ENCODE peak calls at places on chromosomes 13 and 19, in five cellular contexts. S is astrocyte, G is IMR-90, E is OCI-LY7, I is HCT116. M is an unnamed sample. For H4K20me1, the result is how much of the 10 kb centered on the place peaks cover.

GRCh38 chr19:31144471-31144870 is 204.8 kb downstream of the TSHZ3 start:
- DNase-seq in S (no peak), E (no peak), G (no peak), I (no peak), M (no peak)

GRCh38 chr19:58097783-58098681 is at the start of gene ZSCAN18:
- DNase-seq in G (peak), E (no peak), I (no peak), S (peak), M (peak)

GRCh38 chr19:41792513-41793413 is 3.6 kb upstream of the CEACAM3 start:
- DNase-seq in S (peak), G (peak), E (peak), I (peak), M (no peak)

GRCh38 chr19:3733549-3734309 is 25.5 kb downstream of the TJP3 start:
- DNase-seq in E (no peak), S (no peak), G (no peak), I (no peak), M (no peak)

GRCh38 chr19:6680141-6680540 is 10.2 kb upstream of the TNFSF14 start:
- DNase-seq in S (no peak), E (no peak), I (no peak), G (no peak), M (no peak)

GRCh38 chr13:41668130-41668757 is 210.9 kb downstream of the RGCC start:
- DNase-seq in E (peak), S (peak), I (peak), G (peak), M (peak)

GRCh38 chr13:45040173-45040572 is 50.8 kb downstream of the GPALPP1 start:
- DNase-seq in S (no peak), E (no peak), I (no peak), G (no peak), M (no peak)

GRCh38 chr19:47374876-47375693 is 26.0 kb downstream of the DHX34 start:
- DNase-seq in G (no peak), I (no peak), E (no peak), S (no peak), M (no peak)

GRCh38 chr13:98471895-98472294 is 105.0 kb downstream of the STK24 start:
- DNase-seq in G (no peak), E (no peak), S (no peak), I (no peak), M (no peak)
- H4K20me1 ChIP-seq in G (under half), E (under half), S (under half), I (under half), M (under half)

DNA sequence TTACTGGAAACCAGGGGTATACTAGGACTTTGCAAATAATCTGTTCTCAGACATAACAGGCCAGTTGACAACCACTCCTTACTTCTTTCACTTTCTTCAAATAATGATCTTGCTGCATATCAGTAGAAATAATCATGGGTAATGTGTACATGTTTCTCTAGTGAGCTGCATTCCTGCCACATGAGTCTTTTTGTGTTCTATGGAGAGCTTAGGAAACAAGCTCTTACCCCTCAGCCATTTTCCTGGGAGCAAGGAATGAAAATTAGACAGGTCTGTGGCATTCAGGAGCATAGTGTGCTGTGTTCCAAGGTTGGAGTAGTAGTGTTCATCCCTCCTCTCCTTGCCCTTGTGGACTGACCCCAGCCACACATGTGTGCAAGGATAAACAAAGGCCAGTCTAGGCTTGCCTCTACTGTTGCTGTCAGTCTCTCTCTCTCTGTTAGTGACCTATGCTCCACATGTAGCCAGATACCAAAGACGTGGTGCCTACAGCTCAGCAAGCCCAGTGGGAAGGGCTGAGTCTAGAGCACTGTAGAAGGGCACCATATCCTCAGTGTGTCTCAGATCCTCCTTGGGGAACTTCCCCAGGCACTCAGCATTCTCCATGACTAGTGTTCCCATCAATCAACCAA is 11.5 kb upstream of the OXGR1 start:
- DNase-seq in E (no peak), G (peak), S (peak), I (no peak), M (peak)
- H3K4me2 ChIP-seq in E (no peak), G (peak), S (no peak), I (peak), M (no peak)

GRCh38 chr19:51919606-51920005 is 7.7 kb upstream of the ZNF613 start:
- DNase-seq in I (no peak), E (no peak), S (no peak), G (no peak), M (no peak)
- H4K20me1 ChIP-seq in I (under half), E (under half), S (under half), G (under half), M (under half)

DNA sequence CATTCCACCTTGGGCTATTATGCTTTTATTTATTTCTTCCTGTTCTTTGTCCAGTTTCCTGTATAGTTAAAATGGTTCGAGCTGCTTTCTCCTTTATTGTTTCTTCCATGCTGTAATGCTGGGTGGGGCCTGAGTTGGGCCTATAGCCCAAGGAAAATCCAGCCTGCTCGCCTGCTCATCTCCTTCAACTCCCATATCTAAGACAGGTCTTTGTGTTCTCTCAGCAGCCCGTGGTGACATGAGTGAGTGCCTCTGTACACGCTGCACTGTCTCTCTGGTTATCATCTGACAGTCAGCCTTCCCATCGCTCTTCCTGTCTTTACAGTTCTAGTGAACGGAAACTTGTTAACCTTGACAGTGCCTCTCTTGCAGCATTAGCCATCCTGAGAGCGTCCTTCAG is 221.9 kb upstream of the SLC10A2 start:
- DNase-seq in E (no peak), S (no peak), G (no peak), I (no peak), M (no peak)
- H3K4me2 ChIP-seq in E (no peak), S (peak), G (no peak), I (no peak), M (peak)

GRCh38 chr19:1218751-1219567 is 13.4 kb downstream of the STK11 start:
- DNase-seq in G (no peak), I (no peak), S (no peak), E (no peak), M (no peak)

GRCh38 chr19:1217366-1217765 is 11.8 kb downstream of the STK11 start:
- DNase-seq in G (no peak), S (no peak), E (peak), I (no peak), M (no peak)

GRCh38 chr19:1214299-1214861 is 8.8 kb downstream of the STK11 start:
- DNase-seq in G (no peak), I (no peak), E (no peak), S (no peak), M (no peak)

GRCh38 chr19:1214862-1215731 is 9.5 kb downstream of the STK11 start:
- DNase-seq in E (no peak), I (no peak), S (no peak), G (no peak), M (no peak)

GRCh38 chr19:1216756-1217155 is 11.2 kb downstream of the STK11 start:
- DNase-seq in I (no peak), G (no peak), S (no peak), E (no peak), M (no peak)
- H4K20me1 ChIP-seq in I (under half), G (half or more), S (half or more), E (under half), M (under half)

GRCh38 chr19:40633207-40633606 is 32.0 kb downstream of the LTBP4 start:
- DNase-seq in I (no peak), S (peak), E (no peak), G (peak), M (no peak)
- H3K4me2 ChIP-seq in I (no peak), S (peak), E (no peak), G (peak), M (no peak)

GRCh38 chr13:97234236-97234635 is 12.1 kb downstream of the MBNL2 start:
- DNase-seq in G (no peak), E (no peak), I (no peak), S (no peak), M (no peak)
- H4K20me1 ChIP-seq in G (half or more), E (under half), I (under half), S (half or more), M (under half)

GRCh38 chr19:17807731-17808316 is 12.9 kb downstream of the B3GNT3 start:
- DNase-seq in I (no peak), G (no peak), S (no peak), E (no peak), M (no peak)
- H3K4me2 ChIP-seq in I (no peak), G (no peak), S (no peak), E (no peak), M (no peak)

DNA sequence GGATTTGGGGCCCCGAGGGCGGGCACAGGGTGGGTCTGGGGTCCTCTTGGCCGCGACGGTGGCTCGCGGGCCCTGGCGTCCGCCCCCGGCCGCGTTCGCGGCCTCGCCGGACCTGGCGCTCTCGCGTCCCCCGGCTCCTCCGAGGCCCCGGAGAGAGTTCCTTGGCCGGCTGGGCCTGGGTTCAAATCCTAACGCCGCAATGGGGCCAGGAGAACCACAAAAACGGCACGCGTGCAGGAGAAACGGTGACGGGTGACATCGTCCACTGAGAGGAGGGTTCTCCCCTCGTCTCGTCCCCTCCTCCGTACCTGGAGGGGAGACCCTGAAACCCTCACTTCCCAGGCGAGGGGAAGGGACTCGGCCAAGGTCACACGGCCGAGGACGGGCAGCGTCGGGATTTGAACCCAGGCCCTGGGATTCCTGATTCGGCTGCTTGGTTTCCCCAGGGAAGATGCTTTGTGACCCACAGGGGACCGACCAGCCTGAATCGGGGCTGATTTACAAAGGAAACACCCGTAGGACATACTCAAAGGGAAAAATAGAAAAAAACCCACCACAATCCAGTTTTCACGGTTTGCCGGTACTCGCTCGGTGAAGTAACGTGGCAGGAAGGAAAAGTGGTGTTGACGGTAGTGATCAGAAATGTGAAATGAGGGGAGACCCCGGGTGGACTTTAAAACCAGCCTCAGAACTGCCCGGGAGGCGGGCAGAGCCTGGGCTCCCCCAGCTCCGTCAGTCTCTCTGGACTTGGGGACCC is 692 bp downstream of the SAFB start:
- DNase-seq in S (no peak), G (no peak), E (peak), I (no peak), M (no peak)
- H4K20me1 ChIP-seq in S (half or more), G (half or more), E (half or more), I (under half), M (under half)

M was measured in keratinocyte.